ENCODE peak calls at places on chromosomes 5 and 9, in nine cellular contexts. One of them, this sample, is unnamed.
A peak's percentile ranks its signal among the peaks of the same experiment; 100 is the strongest.

GRCh38 chr9:120531683-120532300 is 48.2 kb downstream of the CDK5RAP2 start:
- DNase-seq in brain microvascular endothelial cell: peak; percentile 13
- DNase-seq in PC-9: peak; percentile 12
- DNase-seq in GM12878: no peak
- DNase-seq in heart right ventricle: no peak
- DNase-seq in mesendoderm: peak; percentile 61
- DNase-seq in ovary: no peak
- DNase-seq in IMR-90: peak; percentile 32
- DNase-seq in BJ: no peak
- DNase-seq in this sample: peak; percentile 15

GRCh38 chr9:110115341-110115820 is 92.6 kb downstream of the C9orf152 start:
- DNase-seq in GM12878: no peak
- DNase-seq in ovary: no peak
- DNase-seq in brain microvascular endothelial cell: peak; percentile 40
- DNase-seq in BJ: no peak
- DNase-seq in IMR-90: peak; percentile 84
- DNase-seq in mesendoderm: no peak
- DNase-seq in PC-9: no peak
- DNase-seq in heart right ventricle: peak; percentile 52
- DNase-seq in this sample: no peak

GRCh38 chr9:98678244-98678842 is 30.4 kb downstream of the GABBR2 start:
- DNase-seq in GM12878: no peak
- DNase-seq in IMR-90: no peak
- DNase-seq in ovary: no peak
- DNase-seq in BJ: no peak
- DNase-seq in PC-9: no peak
- DNase-seq in heart right ventricle: no peak
- DNase-seq in mesendoderm: peak; percentile 42
- DNase-seq in brain microvascular endothelial cell: no peak
- DNase-seq in this sample: no peak

GRCh38 chr5:179806250-179807045 is at the start of gene MGAT4B:
- DNase-seq in IMR-90: peak; percentile 70
- DNase-seq in brain microvascular endothelial cell: no peak
- DNase-seq in GM12878: no peak
- DNase-seq in BJ: no peak
- DNase-seq in ovary: peak; percentile 72
- DNase-seq in PC-9: peak; percentile 83
- DNase-seq in mesendoderm: peak; percentile 83
- DNase-seq in heart right ventricle: peak; percentile 68
- DNase-seq in this sample: no peak

GRCh38 chr5:146025681-146026080 is 79.7 kb downstream of the PLAC8L1 start:
- DNase-seq in mesendoderm: no peak
- DNase-seq in brain microvascular endothelial cell: no peak
- DNase-seq in BJ: no peak
- DNase-seq in PC-9: no peak
- DNase-seq in IMR-90: no peak
- DNase-seq in GM12878: no peak
- DNase-seq in heart right ventricle: no peak
- DNase-seq in ovary: no peak
- DNase-seq in this sample: no peak

GRCh38 chr5:170057311-170057710 is 48.4 kb upstream of the FOXI1 start:
- DNase-seq in mesendoderm: no peak
- DNase-seq in ovary: no peak
- DNase-seq in BJ: no peak
- DNase-seq in IMR-90: no peak
- DNase-seq in PC-9: no peak
- DNase-seq in GM12878: no peak
- DNase-seq in heart right ventricle: no peak
- DNase-seq in brain microvascular endothelial cell: no peak
- DNase-seq in this sample: no peak

GRCh38 chr5:173341911-173342535 is 13.8 kb upstream of the STC2 start:
- DNase-seq in ovary: no peak
- DNase-seq in brain microvascular endothelial cell: no peak
- DNase-seq in PC-9: no peak
- DNase-seq in heart right ventricle: no peak
- DNase-seq in GM12878: no peak
- DNase-seq in BJ: peak; percentile 73
- DNase-seq in mesendoderm: no peak
- DNase-seq in IMR-90: no peak
- DNase-seq in this sample: peak; percentile 46

GRCh38 chr9:16348531-16348930 is 521.9 kb downstream of the BNC2 start:
- DNase-seq in IMR-90: no peak
- DNase-seq in heart right ventricle: no peak
- DNase-seq in brain microvascular endothelial cell: no peak
- DNase-seq in BJ: no peak
- DNase-seq in ovary: no peak
- DNase-seq in GM12878: no peak
- DNase-seq in mesendoderm: peak; percentile 36
- DNase-seq in PC-9: no peak
- DNase-seq in this sample: no peak

GRCh38 chr9:93591706-93592388 is 15.5 kb downstream of the PHF2 start:
- DNase-seq in heart right ventricle: no peak
- DNase-seq in GM12878: no peak
- DNase-seq in IMR-90: no peak
- DNase-seq in PC-9: no peak
- DNase-seq in brain microvascular endothelial cell: no peak
- DNase-seq in BJ: no peak
- DNase-seq in mesendoderm: peak; percentile 15
- DNase-seq in ovary: no peak
- DNase-seq in this sample: no peak

GRCh38 chr5:179194201-179194910 is 134.2 kb downstream of the ZNF354C start:
- DNase-seq in GM12878: no peak
- DNase-seq in heart right ventricle: no peak
- DNase-seq in ovary: no peak
- DNase-seq in PC-9: no peak
- DNase-seq in IMR-90: no peak
- DNase-seq in BJ: no peak
- DNase-seq in brain microvascular endothelial cell: no peak
- DNase-seq in mesendoderm: no peak
- DNase-seq in this sample: no peak

GRCh38 chr5:181255836-181256578 is 4.9 kb downstream of the TRIM52 start:
- DNase-seq in brain microvascular endothelial cell: no peak
- DNase-seq in heart right ventricle: no peak
- DNase-seq in mesendoderm: no peak
- DNase-seq in BJ: no peak
- DNase-seq in PC-9: no peak
- DNase-seq in IMR-90: no peak
- DNase-seq in ovary: no peak
- DNase-seq in GM12878: no peak
- DNase-seq in this sample: no peak

GRCh38 chr5:39192449-39193160 is 26.8 kb downstream of the FYB1 start:
- DNase-seq in ovary: no peak
- DNase-seq in PC-9: no peak
- DNase-seq in IMR-90: no peak
- DNase-seq in brain microvascular endothelial cell: no peak
- DNase-seq in mesendoderm: no peak
- DNase-seq in heart right ventricle: no peak
- DNase-seq in BJ: no peak
- DNase-seq in GM12878: no peak
- DNase-seq in this sample: no peak

GRCh38 chr5:128224336-128224735 is 140.8 kb downstream of the SLC12A2 start:
- DNase-seq in IMR-90: no peak
- DNase-seq in brain microvascular endothelial cell: no peak
- DNase-seq in PC-9: no peak
- DNase-seq in GM12878: no peak
- DNase-seq in heart right ventricle: no peak
- DNase-seq in ovary: no peak
- DNase-seq in mesendoderm: no peak
- DNase-seq in BJ: no peak
- DNase-seq in this sample: no peak

GRCh38 chr9:133862585-133863041 is 124.5 kb upstream of the SARDH start:
- DNase-seq in brain microvascular endothelial cell: no peak
- DNase-seq in PC-9: no peak
- DNase-seq in mesendoderm: no peak
- DNase-seq in ovary: no peak
- DNase-seq in BJ: no peak
- DNase-seq in heart right ventricle: peak; percentile 45
- DNase-seq in GM12878: no peak
- DNase-seq in IMR-90: no peak
- DNase-seq in this sample: no peak

GRCh38 chr9:127522727-127523126 is 71.4 kb downstream of the LRSAM1 start:
- DNase-seq in PC-9: peak; percentile 90
- DNase-seq in mesendoderm: no peak
- DNase-seq in heart right ventricle: no peak
- DNase-seq in GM12878: no peak
- DNase-seq in IMR-90: no peak
- DNase-seq in BJ: no peak
- DNase-seq in ovary: no peak
- DNase-seq in brain microvascular endothelial cell: no peak
- DNase-seq in this sample: no peak

GRCh38 chr5:112529525-112529924 is 110.4 kb upstream of the EPB41L4A start:
- DNase-seq in heart right ventricle: no peak
- DNase-seq in PC-9: no peak
- DNase-seq in GM12878: no peak
- DNase-seq in BJ: no peak
- DNase-seq in IMR-90: no peak
- DNase-seq in mesendoderm: peak; percentile 64
- DNase-seq in brain microvascular endothelial cell: no peak
- DNase-seq in ovary: no peak
- DNase-seq in this sample: no peak

GRCh38 chr9:137370865-137371520 is 52.0 kb downstream of the EXD3 start:
- DNase-seq in mesendoderm: no peak
- DNase-seq in PC-9: no peak
- DNase-seq in GM12878: no peak
- DNase-seq in brain microvascular endothelial cell: no peak
- DNase-seq in IMR-90: no peak
- DNase-seq in ovary: no peak
- DNase-seq in heart right ventricle: no peak
- DNase-seq in BJ: no peak
- DNase-seq in this sample: no peak

GRCh38 chr9:13726746-13727145 is 447.3 kb upstream of the MPDZ start:
- DNase-seq in brain microvascular endothelial cell: no peak
- DNase-seq in PC-9: no peak
- DNase-seq in IMR-90: no peak
- DNase-seq in ovary: no peak
- DNase-seq in mesendoderm: no peak
- DNase-seq in heart right ventricle: no peak
- DNase-seq in GM12878: no peak
- DNase-seq in BJ: no peak
- DNase-seq in this sample: no peak

DNA sequence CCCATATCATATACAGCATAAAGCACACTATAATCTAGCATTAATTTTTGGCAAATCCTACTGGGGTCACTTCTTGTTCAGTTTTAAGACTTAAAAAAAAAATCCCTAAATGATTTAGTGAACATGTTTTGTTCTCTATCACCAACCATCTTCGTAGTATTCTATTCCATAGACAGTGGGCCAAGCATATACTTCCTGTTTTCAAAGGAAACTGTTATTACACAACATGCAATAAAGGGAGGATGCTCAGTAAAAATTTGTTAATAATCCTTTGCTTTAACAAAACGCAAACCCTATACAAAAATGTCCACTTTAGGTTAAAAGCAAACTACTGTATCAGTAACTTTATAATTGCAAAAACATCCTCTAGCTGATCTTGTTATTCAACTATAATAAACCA is 13.0 kb downstream of the CCNH start:
- DNase-seq in PC-9: no peak
- DNase-seq in IMR-90: no peak
- DNase-seq in mesendoderm: no peak
- DNase-seq in heart right ventricle: no peak
- DNase-seq in BJ: no peak
- DNase-seq in brain microvascular endothelial cell: no peak
- DNase-seq in GM12878: no peak
- DNase-seq in ovary: no peak
- DNase-seq in this sample: no peak
- H3K4me3 ChIP-seq in PC-9: no peak overlapping the region
- H3K4me3 ChIP-seq in IMR-90: no peak overlapping the region
- H3K4me3 ChIP-seq in mesendoderm: no peak overlapping the region
- H3K4me3 ChIP-seq in heart right ventricle: no peak overlapping the region
- H3K4me3 ChIP-seq in BJ: no peak overlapping the region
- H3K4me3 ChIP-seq in brain microvascular endothelial cell: no peak overlapping the region
- H3K4me3 ChIP-seq in GM12878: no peak overlapping the region
- H3K4me3 ChIP-seq in ovary: no peak overlapping the region
- H3K4me3 ChIP-seq in this sample: no peak overlapping the region

GRCh38 chr5:3598236-3598635 is 2.6 kb downstream of the IRX1 start:
- DNase-seq in mesendoderm: peak; percentile 36
- DNase-seq in PC-9: no peak
- DNase-seq in brain microvascular endothelial cell: no peak
- DNase-seq in ovary: no peak
- DNase-seq in heart right ventricle: no peak
- DNase-seq in IMR-90: no peak
- DNase-seq in BJ: no peak
- DNase-seq in GM12878: no peak
- DNase-seq in this sample: no peak
- H3K4me3 ChIP-seq in mesendoderm: no peak overlapping the region
- H3K4me3 ChIP-seq in PC-9: no peak overlapping the region
- H3K4me3 ChIP-seq in brain microvascular endothelial cell: no peak overlapping the region
- H3K4me3 ChIP-seq in ovary: no peak overlapping the region
- H3K4me3 ChIP-seq in heart right ventricle: no peak overlapping the region
- H3K4me3 ChIP-seq in IMR-90: no peak overlapping the region
- H3K4me3 ChIP-seq in BJ: no peak overlapping the region
- H3K4me3 ChIP-seq in GM12878: no peak overlapping the region
- H3K4me3 ChIP-seq in this sample: no peak overlapping the region

GRCh38 chr5:149938272-149938671 is 6.3 kb downstream of the PDE6A start:
- DNase-seq in IMR-90: peak; percentile 50
- DNase-seq in heart right ventricle: peak; percentile 49
- DNase-seq in GM12878: no peak
- DNase-seq in PC-9: peak; percentile 85
- DNase-seq in brain microvascular endothelial cell: peak; percentile 88
- DNase-seq in BJ: no peak
- DNase-seq in mesendoderm: no peak
- DNase-seq in ovary: no peak
- DNase-seq in this sample: no peak
- H3K4me3 ChIP-seq in IMR-90: no peak overlapping the region
- H3K4me3 ChIP-seq in heart right ventricle: no peak overlapping the region
- H3K4me3 ChIP-seq in GM12878: no peak overlapping the region
- H3K4me3 ChIP-seq in PC-9: peak overlapping the region; percentile 1
- H3K4me3 ChIP-seq in brain microvascular endothelial cell: no peak overlapping the region
- H3K4me3 ChIP-seq in BJ: no peak overlapping the region
- H3K4me3 ChIP-seq in mesendoderm: no peak overlapping the region
- H3K4me3 ChIP-seq in ovary: no peak overlapping the region
- H3K4me3 ChIP-seq in this sample: no peak overlapping the region

DNA sequence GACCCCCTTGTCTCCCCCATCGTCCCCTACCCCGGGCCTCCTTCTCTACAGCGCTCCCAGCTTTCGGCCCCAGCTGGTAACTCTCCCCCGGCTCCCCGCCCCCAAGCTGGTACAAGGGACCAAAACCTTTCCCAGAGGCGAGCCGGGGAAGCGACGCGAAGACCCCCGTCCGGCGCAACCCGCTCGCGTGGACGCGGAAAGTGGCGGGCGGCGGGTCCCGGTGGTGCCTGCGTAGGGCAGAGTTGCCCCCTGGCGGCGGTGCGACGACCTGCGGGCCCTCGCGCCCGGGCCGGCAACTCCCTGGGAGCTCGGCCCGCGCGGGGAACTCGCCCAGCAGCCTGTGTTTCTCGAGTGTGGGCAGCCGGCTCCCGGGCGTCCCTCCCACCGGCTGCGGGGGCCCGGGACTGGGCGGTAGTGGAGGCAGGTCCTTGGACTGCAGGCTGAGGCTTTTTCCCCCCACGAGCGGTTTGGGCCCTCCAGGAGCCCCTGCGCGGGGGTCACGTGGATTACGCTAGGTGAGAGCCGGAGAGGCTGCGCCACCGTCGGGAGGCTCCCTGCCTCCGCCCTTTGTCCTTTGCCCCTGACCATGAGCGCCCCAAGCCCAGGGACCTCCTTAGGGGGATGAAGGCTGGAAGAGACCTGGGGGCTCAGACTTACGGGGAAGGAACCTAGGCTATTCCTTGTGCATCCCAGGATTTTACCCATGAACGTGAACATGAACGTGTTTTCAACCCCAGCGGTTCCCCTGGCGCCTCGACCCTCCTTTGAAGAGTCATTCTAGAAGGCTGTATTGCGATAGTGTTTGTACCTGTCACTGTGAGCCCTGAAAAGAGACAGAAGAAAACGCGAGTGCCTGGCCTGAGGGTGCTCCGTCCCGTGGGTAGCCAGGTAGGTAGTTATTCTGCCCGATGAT is 2.9 kb upstream of the FOXD1 start:
- DNase-seq in brain microvascular endothelial cell: no peak
- DNase-seq in ovary: no peak
- DNase-seq in heart right ventricle: peak; percentile 36
- DNase-seq in IMR-90: peak; percentile 59
- DNase-seq in mesendoderm: peak; percentile 45
- DNase-seq in PC-9: peak; percentile 73
- DNase-seq in GM12878: no peak
- DNase-seq in BJ: no peak
- DNase-seq in this sample: no peak
- H3K4me3 ChIP-seq in brain microvascular endothelial cell: peak overlapping the region; percentile 55
- H3K4me3 ChIP-seq in ovary: no peak overlapping the region
- H3K4me3 ChIP-seq in heart right ventricle: peak overlapping the region; percentile 20
- H3K4me3 ChIP-seq in IMR-90: peak overlapping the region; percentile 53
- H3K4me3 ChIP-seq in mesendoderm: no peak overlapping the region
- H3K4me3 ChIP-seq in PC-9: peak overlapping the region; percentile 53
- H3K4me3 ChIP-seq in GM12878: no peak overlapping the region
- H3K4me3 ChIP-seq in BJ: peak overlapping the region; percentile 49
- H3K4me3 ChIP-seq in this sample: peak overlapping the region; percentile 41